ENCODE peak calls at places on chromosomes 6 and 20, in five cellular contexts. B is erythroblast; K is GM23248; Y is activated naive CD4-positive, alpha-beta T cell treated with anti-CD3 and anti-CD28 coated beads for 36 hours; E is HFF-Myc. I is an unnamed sample.

GRCh38 chr6:138953451-138953850 is 34.6 kb downstream of the REPS1 start:
- DNase-seq in B (no peak), K (peak; percentile 61), Y (no peak), E (no peak), I (no peak)

GRCh38 chr20:5191829-5192569 is 65.2 kb downstream of the CDS2 start:
- DNase-seq in B (peak; percentile 84), K (peak; percentile 81), Y (peak; percentile 67), E (peak; percentile 63), I (peak; percentile 55)

GRCh38 chr6:140912686-140913085 is 1220.0 kb upstream of the GJE1 start:
- DNase-seq in B (no peak), K (no peak), Y (no peak), E (no peak), I (no peak)

GRCh38 chr6:25166955-25167753 is 112.0 kb upstream of the CARMIL1 start:
- DNase-seq in B (no peak), K (no peak), Y (no peak), E (no peak), I (no peak)

GRCh38 chr6:106520711-106521367 is 108.5 kb downstream of the RTN4IP1 start:
- DNase-seq in B (peak; percentile 59), K (no peak), Y (peak; percentile 86), E (no peak), I (peak; percentile 88)

GRCh38 chr6:27592481-27593199 is 119.7 kb upstream of the ZNF184 start:
- DNase-seq in B (peak; percentile 86), K (peak; percentile 75), Y (peak; percentile 71), E (peak; percentile 77), I (peak; percentile 90)

GRCh38 chr20:43584448-43585138 is 6.1 kb upstream of the IFT52 start:
- DNase-seq in B (no peak), K (peak; percentile 54), Y (no peak), E (no peak), I (no peak)

GRCh38 chr6:26388441-26388840 is 5.5 kb downstream of the BTN2A2 start:
- DNase-seq in B (no peak), K (peak; percentile 58), Y (no peak), E (no peak), I (no peak)

GRCh38 chr6:107493158-107494057 is 3.5 kb downstream of the SOBP start:
- DNase-seq in B (no peak), K (peak; percentile 24), Y (no peak), E (peak; percentile 14), I (no peak)

GRCh38 chr6:85464260-85464644 is 14.4 kb downstream of the NT5E start:
- DNase-seq in B (no peak), K (peak; percentile 99), Y (peak; percentile 67), E (peak; percentile 97), I (no peak)

GRCh38 chr20:58640446-58640845 is 10.6 kb upstream of the STX16 start:
- DNase-seq in B (no peak), K (peak; percentile 63), Y (no peak), E (no peak), I (peak; percentile 48)